ENCODE peak calls at places on chromosomes 5 and 9, in six cellular contexts. T is T-helper 9 cell, G is AG04450, B is renal cortical epithelial cell, D is T-cell, V is Calu3. C is an unnamed sample.

GRCh38 chr5:11719888-11720481 is 184.3 kb downstream of the CTNND2 start:
- DNase-seq in T (no peak), G (no peak), B (no peak), D (no peak), V (peak), C (no peak)

GRCh38 chr5:73541981-73542380 is 23.5 kb downstream of the ANKRA2 start:
- DNase-seq in T (no peak), G (no peak), B (no peak), D (no peak), V (no peak), C (no peak)

GRCh38 chr9:78970375-78970774 is 601.4 kb upstream of the TLE4 start:
- DNase-seq in T (no peak), G (no peak), B (no peak), D (no peak), V (no peak), C (no peak)

GRCh38 chr9:18668944-18669343 is 195.0 kb downstream of the ADAMTSL1 start:
- DNase-seq in T (no peak), G (no peak), B (peak), D (no peak), V (no peak), C (no peak)

GRCh38 chr9:134630861-134631260 is 10.7 kb upstream of the COL5A1 start:
- DNase-seq in T (no peak), G (no peak), B (no peak), D (no peak), V (no peak), C (no peak)

GRCh38 chr5:100131161-100131560 is 404.0 kb upstream of the FAM174A start:
- DNase-seq in T (no peak), G (no peak), B (peak), D (no peak), V (no peak), C (no peak)

GRCh38 chr9:37325778-37326177 is 96.7 kb upstream of the GRHPR start:
- DNase-seq in T (no peak), G (no peak), B (peak), D (no peak), V (no peak), C (no peak)

GRCh38 chr9:34555002-34555348 is 32.2 kb upstream of the ENHO start:
- DNase-seq in T (no peak), G (no peak), B (no peak), D (no peak), V (no peak), C (no peak)